ENCODE peak calls at places on chromosome 22, in five cellular contexts. One of them, this sample, is unnamed.

GRCh38 chr22:32313532-32313931 is 44.1 kb upstream of the RFPL3 start:
- DNase-seq in stimulated activated CD4-positive, alpha-beta T cell treated with anti-CD3 and anti-CD28 coated beads, Interleukin-4, amount 100 ng/mL, for 48 hours: no peak
- DNase-seq in NCI-H1436: no peak
- DNase-seq in neural crest cell: no peak
- DNase-seq in T-helper 9 cell: no peak
- DNase-seq in this sample: no peak

GRCh38 chr22:28440517-28441366 is 238.9 kb downstream of the TTC28 start:
- DNase-seq in neural crest cell: no peak
- DNase-seq in NCI-H1436: no peak
- DNase-seq in T-helper 9 cell: no peak
- DNase-seq in stimulated activated CD4-positive, alpha-beta T cell treated with anti-CD3 and anti-CD28 coated beads, Interleukin-4, amount 100 ng/mL, for 48 hours: no peak
- DNase-seq in this sample: no peak

GRCh38 chr22:32697331-32697995 is 104.0 kb upstream of the TIMP3 start:
- DNase-seq in neural crest cell: no peak
- DNase-seq in NCI-H1436: no peak
- DNase-seq in T-helper 9 cell: no peak
- DNase-seq in stimulated activated CD4-positive, alpha-beta T cell treated with anti-CD3 and anti-CD28 coated beads, Interleukin-4, amount 100 ng/mL, for 48 hours: no peak
- DNase-seq in this sample: no peak

GRCh38 chr22:25775501-25775900 is 33.5 kb downstream of the MYO18B start:
- DNase-seq in T-helper 9 cell: no peak
- DNase-seq in neural crest cell: peak
- DNase-seq in stimulated activated CD4-positive, alpha-beta T cell treated with anti-CD3 and anti-CD28 coated beads, Interleukin-4, amount 100 ng/mL, for 48 hours: no peak
- DNase-seq in NCI-H1436: no peak
- DNase-seq in this sample: no peak

GRCh38 chr22:48743601-48744282 is 1083.9 kb downstream of the BRD1 start:
- DNase-seq in neural crest cell: no peak
- DNase-seq in T-helper 9 cell: no peak
- DNase-seq in stimulated activated CD4-positive, alpha-beta T cell treated with anti-CD3 and anti-CD28 coated beads, Interleukin-4, amount 100 ng/mL, for 48 hours: no peak
- DNase-seq in NCI-H1436: no peak
- DNase-seq in this sample: no peak

GRCh38 chr22:46946383-46946965 is 184.0 kb downstream of the TBC1D22A start:
- DNase-seq in NCI-H1436: no peak
- DNase-seq in stimulated activated CD4-positive, alpha-beta T cell treated with anti-CD3 and anti-CD28 coated beads, Interleukin-4, amount 100 ng/mL, for 48 hours: no peak
- DNase-seq in neural crest cell: no peak
- DNase-seq in T-helper 9 cell: no peak
- DNase-seq in this sample: no peak

GRCh38 chr22:33018232-33018864 is 39.8 kb downstream of the SYN3 start:
- DNase-seq in T-helper 9 cell: no peak
- DNase-seq in NCI-H1436: peak
- DNase-seq in neural crest cell: peak
- DNase-seq in stimulated activated CD4-positive, alpha-beta T cell treated with anti-CD3 and anti-CD28 coated beads, Interleukin-4, amount 100 ng/mL, for 48 hours: peak
- DNase-seq in this sample: no peak

GRCh38 chr22:32327066-32327465 is 30.6 kb upstream of the RFPL3 start:
- DNase-seq in T-helper 9 cell: no peak
- DNase-seq in neural crest cell: no peak
- DNase-seq in stimulated activated CD4-positive, alpha-beta T cell treated with anti-CD3 and anti-CD28 coated beads, Interleukin-4, amount 100 ng/mL, for 48 hours: no peak
- DNase-seq in NCI-H1436: no peak
- DNase-seq in this sample: no peak

GRCh38 chr22:31134688-31135087 is 5.6 kb downstream of the PLA2G3 start:
- DNase-seq in stimulated activated CD4-positive, alpha-beta T cell treated with anti-CD3 and anti-CD28 coated beads, Interleukin-4, amount 100 ng/mL, for 48 hours: no peak
- DNase-seq in NCI-H1436: no peak
- DNase-seq in T-helper 9 cell: no peak
- DNase-seq in neural crest cell: no peak
- DNase-seq in this sample: no peak